ENCODE peak calls at places on chromosomes 4 and X, in four cellular contexts. One of them, this sample, is unnamed.

GRCh38 chr4:82798168-82799005 is at the start of gene SCD5:
- DNase-seq in astrocyte: peak
- DNase-seq in OCI-LY7: peak
- DNase-seq in A549: peak
- DNase-seq in this sample: peak

GRCh38 chr4:22720091-22720490 is 27.4 kb downstream of the GBA3 start:
- DNase-seq in astrocyte: peak
- DNase-seq in OCI-LY7: no peak
- DNase-seq in A549: no peak
- DNase-seq in this sample: no peak

GRCh38 chrX:49930046-49930445 is 7.7 kb downstream of the CLCN5 start:
- DNase-seq in astrocyte: no peak
- DNase-seq in OCI-LY7: no peak
- DNase-seq in A549: no peak
- DNase-seq in this sample: no peak

GRCh38 chrX:69232945-69233344 is 67.7 kb upstream of the PJA1 start:
- DNase-seq in astrocyte: no peak
- DNase-seq in OCI-LY7: no peak
- DNase-seq in A549: no peak
- DNase-seq in this sample: no peak

GRCh38 chr4:52873861-52874343 is 11.8 kb downstream of the RASL11B start:
- DNase-seq in astrocyte: peak
- DNase-seq in OCI-LY7: no peak
- DNase-seq in A549: no peak
- DNase-seq in this sample: no peak

GRCh38 chr4:11182586-11183357 is 245.9 kb downstream of the HS3ST1 start:
- DNase-seq in astrocyte: peak
- DNase-seq in OCI-LY7: no peak
- DNase-seq in A549: no peak
- DNase-seq in this sample: no peak

GRCh38 chrX:107272431-107272921 is 66.1 kb downstream of the DNAAF6 start:
- DNase-seq in astrocyte: no peak
- DNase-seq in OCI-LY7: no peak
- DNase-seq in A549: peak
- DNase-seq in this sample: no peak

GRCh38 chr4:43391084-43391483 is 498.6 kb downstream of the GRXCR1 start:
- DNase-seq in astrocyte: no peak
- DNase-seq in OCI-LY7: no peak
- DNase-seq in A549: no peak
- DNase-seq in this sample: no peak

GRCh38 chr4:99863804-99864203 is 30.4 kb downstream of the LAMTOR3 start:
- DNase-seq in astrocyte: peak
- DNase-seq in OCI-LY7: no peak
- DNase-seq in A549: no peak
- DNase-seq in this sample: no peak

GRCh38 chr4:107444-108429 is 16.6 kb upstream of the ZNF718 start:
- DNase-seq in astrocyte: no peak
- DNase-seq in OCI-LY7: no peak
- DNase-seq in A549: no peak
- DNase-seq in this sample: no peak

GRCh38 chr4:24662065-24662464 is 77.7 kb upstream of the DHX15 start:
- DNase-seq in astrocyte: no peak
- DNase-seq in OCI-LY7: no peak
- DNase-seq in A549: no peak
- DNase-seq in this sample: no peak

GRCh38 chr4:127503111-127503510 is 129.6 kb upstream of the INTU start:
- DNase-seq in astrocyte: peak
- DNase-seq in OCI-LY7: no peak
- DNase-seq in A549: no peak
- DNase-seq in this sample: no peak

GRCh38 chrX:72029473-72030411 is 102.0 kb downstream of the RTL5 start:
- DNase-seq in astrocyte: peak
- DNase-seq in OCI-LY7: no peak
- DNase-seq in A549: peak
- DNase-seq in this sample: no peak

DNA sequence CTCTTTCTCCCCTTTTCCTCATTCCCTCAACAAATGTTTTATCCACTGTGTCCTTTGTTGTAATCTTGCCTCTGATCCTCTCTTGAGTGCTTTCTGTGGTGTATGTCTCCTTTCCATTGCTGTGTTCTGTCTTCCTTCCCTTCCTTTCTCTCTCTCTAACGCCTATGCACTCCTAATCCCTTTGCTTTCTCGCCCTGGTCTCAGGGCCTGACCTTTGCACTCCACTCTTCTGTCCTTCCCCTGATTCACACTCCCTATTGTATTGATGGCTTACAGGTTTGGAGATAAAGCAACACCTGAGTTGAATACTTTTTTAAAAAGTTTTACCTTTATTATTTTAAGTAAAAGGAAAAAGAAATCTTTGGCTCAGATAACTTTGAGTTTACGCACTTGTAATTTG is 15.6 kb upstream of the SCOC start:
- DNase-seq in astrocyte: no peak
- DNase-seq in OCI-LY7: no peak
- DNase-seq in A549: no peak
- DNase-seq in this sample: no peak
- H3K4me3 ChIP-seq in astrocyte: no peak
- H3K4me3 ChIP-seq in OCI-LY7: no peak
- H3K4me3 ChIP-seq in A549: no peak
- H3K4me3 ChIP-seq in this sample: no peak

DNA sequence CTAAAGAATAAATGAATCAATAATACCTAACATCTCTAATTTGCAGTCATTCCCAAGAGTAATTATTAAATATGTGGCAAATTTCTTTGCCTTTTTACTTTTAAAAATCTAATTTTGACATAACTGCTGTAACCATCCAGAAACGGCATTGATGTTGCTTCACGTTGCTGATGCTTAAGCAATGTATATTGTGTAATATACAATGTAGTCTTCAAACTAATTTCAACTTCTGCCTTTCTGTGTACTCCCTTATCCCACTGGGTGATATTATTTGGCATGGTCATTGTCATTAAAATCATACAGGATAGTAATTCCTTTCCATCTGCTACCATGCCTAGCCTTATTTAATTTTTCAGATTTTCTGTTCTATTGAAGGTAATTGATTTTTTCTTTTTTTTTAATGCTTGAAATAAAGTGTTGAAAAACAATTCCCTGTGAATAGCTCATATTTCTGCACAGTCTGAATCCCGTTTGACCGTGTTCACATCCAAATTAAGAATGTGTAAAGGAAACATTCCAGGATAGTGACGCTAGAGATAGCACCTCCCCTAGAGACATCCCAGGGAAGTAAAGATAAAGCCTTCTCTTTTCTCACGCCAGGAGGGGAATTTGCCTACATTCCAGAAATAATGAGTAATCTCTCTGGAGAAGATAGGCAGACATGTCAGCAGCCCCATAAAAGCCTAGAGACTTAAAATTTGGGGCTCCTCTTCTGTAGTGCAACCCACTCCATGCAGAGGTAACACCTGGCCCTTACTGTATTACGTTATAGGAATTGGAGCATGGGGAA is 8.6 kb downstream of the FAM200B start:
- DNase-seq in astrocyte: peak
- DNase-seq in OCI-LY7: no peak
- DNase-seq in A549: peak
- DNase-seq in this sample: no peak
- H3K4me3 ChIP-seq in astrocyte: no peak
- H3K4me3 ChIP-seq in OCI-LY7: no peak
- H3K4me3 ChIP-seq in A549: peak
- H3K4me3 ChIP-seq in this sample: no peak

GRCh38 chr4:87025614-87026041 is 90.8 kb downstream of the AFF1 start:
- DNase-seq in astrocyte: no peak
- DNase-seq in OCI-LY7: no peak
- DNase-seq in A549: no peak
- DNase-seq in this sample: no peak

GRCh38 chr4:87029356-87029755 is 94.5 kb downstream of the AFF1 start:
- DNase-seq in astrocyte: no peak
- DNase-seq in OCI-LY7: no peak
- DNase-seq in A549: no peak
- DNase-seq in this sample: no peak

GRCh38 chr4:87025023-87025613 is 90.3 kb downstream of the AFF1 start:
- DNase-seq in astrocyte: no peak
- DNase-seq in OCI-LY7: no peak
- DNase-seq in A549: no peak
- DNase-seq in this sample: no peak

GRCh38 chr4:87024181-87024580 is 89.4 kb downstream of the AFF1 start:
- DNase-seq in astrocyte: no peak
- DNase-seq in OCI-LY7: no peak
- DNase-seq in A549: no peak
- DNase-seq in this sample: no peak

GRCh38 chr4:87026795-87027495 is 92.1 kb downstream of the AFF1 start:
- DNase-seq in astrocyte: no peak
- DNase-seq in OCI-LY7: peak
- DNase-seq in A549: no peak
- DNase-seq in this sample: no peak
- H3K4me3 ChIP-seq in astrocyte: no peak
- H3K4me3 ChIP-seq in OCI-LY7: peak
- H3K4me3 ChIP-seq in A549: no peak
- H3K4me3 ChIP-seq in this sample: no peak

GRCh38 chr4:1323280-1323634 is 23.8 kb upstream of the UVSSA start:
- DNase-seq in astrocyte: no peak
- DNase-seq in OCI-LY7: no peak
- DNase-seq in A549: no peak
- DNase-seq in this sample: no peak

GRCh38 chr4:1323635-1324442 is 23.2 kb upstream of the UVSSA start:
- DNase-seq in astrocyte: peak
- DNase-seq in OCI-LY7: no peak
- DNase-seq in A549: peak
- DNase-seq in this sample: no peak

GRCh38 chr4:1321486-1321885 is 25.5 kb upstream of the UVSSA start:
- DNase-seq in astrocyte: no peak
- DNase-seq in OCI-LY7: no peak
- DNase-seq in A549: no peak
- DNase-seq in this sample: no peak

GRCh38 chr4:1325176-1325480 is 21.9 kb upstream of the UVSSA start:
- DNase-seq in astrocyte: no peak
- DNase-seq in OCI-LY7: no peak
- DNase-seq in A549: no peak
- DNase-seq in this sample: no peak

GRCh38 chr4:1321946-1322650 is 24.9 kb upstream of the UVSSA start:
- DNase-seq in astrocyte: no peak
- DNase-seq in OCI-LY7: no peak
- DNase-seq in A549: no peak
- DNase-seq in this sample: no peak
- H3K4me3 ChIP-seq in astrocyte: no peak
- H3K4me3 ChIP-seq in OCI-LY7: no peak
- H3K4me3 ChIP-seq in A549: no peak
- H3K4me3 ChIP-seq in this sample: no peak

GRCh38 chr4:76607266-76607799 is 172.3 kb downstream of the SHROOM3 start:
- DNase-seq in astrocyte: peak
- DNase-seq in OCI-LY7: no peak
- DNase-seq in A549: no peak
- DNase-seq in this sample: no peak

GRCh38 chr4:76605099-76605563 is 170.1 kb downstream of the SHROOM3 start:
- DNase-seq in astrocyte: no peak
- DNase-seq in OCI-LY7: no peak
- DNase-seq in A549: no peak
- DNase-seq in this sample: no peak

GRCh38 chr4:76610751-76611150 is 175.7 kb downstream of the SHROOM3 start:
- DNase-seq in astrocyte: no peak
- DNase-seq in OCI-LY7: no peak
- DNase-seq in A549: no peak
- DNase-seq in this sample: no peak

GRCh38 chr4:76607846-76608245 is 172.8 kb downstream of the SHROOM3 start:
- DNase-seq in astrocyte: no peak
- DNase-seq in OCI-LY7: no peak
- DNase-seq in A549: no peak
- DNase-seq in this sample: no peak

DNA sequence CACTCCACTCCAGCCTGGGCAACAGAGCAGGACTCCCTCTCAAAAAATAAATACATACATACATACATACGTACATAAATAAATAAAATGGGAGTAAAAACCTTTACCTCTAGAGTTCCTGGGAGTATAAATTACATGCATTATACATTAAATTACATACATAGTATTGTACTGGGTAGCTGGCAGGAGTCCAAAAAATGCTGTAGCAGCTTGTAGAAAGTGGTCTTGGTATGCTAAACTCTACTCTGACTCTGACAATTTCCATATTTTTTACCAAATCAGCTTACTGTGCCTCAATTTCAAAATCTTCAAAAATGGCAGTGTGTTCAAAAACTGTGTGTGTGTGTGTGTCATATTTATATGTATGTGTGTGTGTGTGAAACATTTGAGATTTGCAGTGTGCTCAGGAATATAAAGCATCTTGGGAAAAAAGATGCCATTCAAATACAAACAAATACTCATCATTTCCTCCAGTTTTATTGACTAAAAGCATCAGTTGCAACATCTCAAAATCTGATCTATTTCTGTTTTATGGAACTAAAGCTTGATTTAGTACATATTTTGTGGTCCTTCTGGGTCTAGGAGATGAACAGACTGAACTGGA is 171.7 kb downstream of the SHROOM3 start:
- DNase-seq in astrocyte: no peak
- DNase-seq in OCI-LY7: no peak
- DNase-seq in A549: no peak
- DNase-seq in this sample: no peak
- H3K4me3 ChIP-seq in astrocyte: no peak
- H3K4me3 ChIP-seq in OCI-LY7: no peak
- H3K4me3 ChIP-seq in A549: no peak
- H3K4me3 ChIP-seq in this sample: no peak

GRCh38 chr4:107017681-107018321 is 18.3 kb downstream of the DKK2 start:
- DNase-seq in astrocyte: no peak
- DNase-seq in OCI-LY7: no peak
- DNase-seq in A549: no peak
- DNase-seq in this sample: no peak

GRCh38 chr4:107018336-107018735 is 17.8 kb downstream of the DKK2 start:
- DNase-seq in astrocyte: no peak
- DNase-seq in OCI-LY7: no peak
- DNase-seq in A549: no peak
- DNase-seq in this sample: no peak
- H3K4me3 ChIP-seq in astrocyte: no peak
- H3K4me3 ChIP-seq in OCI-LY7: no peak
- H3K4me3 ChIP-seq in A549: no peak
- H3K4me3 ChIP-seq in this sample: no peak

DNA sequence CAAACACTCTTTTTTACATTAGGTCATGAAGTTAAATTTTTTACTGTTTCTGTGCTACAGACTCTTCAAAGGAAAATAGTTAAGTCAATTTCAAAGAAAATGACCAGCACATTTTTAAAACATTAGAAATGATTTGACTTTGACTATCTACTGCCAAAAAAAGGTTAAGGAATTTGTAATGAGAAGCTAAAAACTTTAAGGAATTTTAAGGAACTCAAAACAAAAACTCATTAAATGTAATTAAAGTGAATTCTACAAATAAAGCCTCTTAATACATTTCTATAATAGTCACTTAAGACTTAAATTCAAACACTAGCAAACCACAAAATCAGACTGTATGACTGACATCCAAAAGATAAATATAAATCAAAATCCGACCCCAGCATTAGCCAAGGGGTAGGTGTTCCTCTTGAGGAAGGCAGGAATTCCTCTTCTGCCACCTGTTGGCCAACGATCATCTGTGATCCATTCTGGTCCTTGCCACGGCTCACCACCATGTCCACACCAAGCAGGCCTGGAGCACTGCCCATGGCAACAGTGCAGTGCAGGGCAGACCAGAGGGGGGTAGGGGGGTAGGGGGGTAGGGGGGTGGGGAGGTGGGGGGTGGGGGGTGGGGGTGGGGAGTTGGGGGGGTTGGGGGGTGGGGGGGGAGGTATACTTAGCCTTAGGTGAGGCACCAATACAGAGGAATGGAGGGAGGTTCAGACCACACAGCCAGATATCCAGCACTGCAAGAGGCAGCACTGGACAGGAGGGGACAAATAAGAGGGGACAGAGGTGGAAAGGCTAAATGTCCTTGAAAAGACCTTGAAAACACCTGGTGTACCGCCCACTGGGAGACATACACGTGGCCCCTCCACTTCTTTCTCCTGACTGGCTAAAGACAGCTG is 287.4 kb downstream of the CHIC1 start:
- DNase-seq in astrocyte: peak
- DNase-seq in OCI-LY7: no peak
- DNase-seq in A549: peak
- DNase-seq in this sample: peak
- H3K4me3 ChIP-seq in astrocyte: no peak
- H3K4me3 ChIP-seq in OCI-LY7: no peak
- H3K4me3 ChIP-seq in A549: no peak
- H3K4me3 ChIP-seq in this sample: no peak

This sample was measured in Jurkat, Clone E6-1.